ENCODE peak calls at places on chromosome 12, in seven cellular contexts. One of them, this sample, is unnamed.

GRCh38 chr12:117111386-117112267 is 12.4 kb upstream of the TESC start:
- DNase-seq in coronary artery: no peak
- DNase-seq in epithelial cell of esophagus: no peak
- DNase-seq in CD8-positive, alpha-beta T cell: no peak
- DNase-seq in HAP-1: no peak
- DNase-seq in GM23248: no peak
- DNase-seq in CD4-positive, CD25-positive, alpha-beta regulatory T cell: no peak
- DNase-seq in this sample: no peak

GRCh38 chr12:14567311-14568195 is at the start of gene PLBD1:
- DNase-seq in coronary artery: peak; percentile 73
- DNase-seq in epithelial cell of esophagus: peak; percentile 50
- DNase-seq in CD8-positive, alpha-beta T cell: peak; percentile 0
- DNase-seq in HAP-1: no peak
- DNase-seq in GM23248: peak; percentile 50
- DNase-seq in CD4-positive, CD25-positive, alpha-beta regulatory T cell: no peak
- DNase-seq in this sample: peak; percentile 41

GRCh38 chr12:26513357-26514043 is 318.1 kb downstream of the SSPN start:
- DNase-seq in coronary artery: no peak
- DNase-seq in epithelial cell of esophagus: no peak
- DNase-seq in CD8-positive, alpha-beta T cell: no peak
- DNase-seq in HAP-1: no peak
- DNase-seq in GM23248: no peak
- DNase-seq in CD4-positive, CD25-positive, alpha-beta regulatory T cell: no peak
- DNase-seq in this sample: no peak

GRCh38 chr12:121145221-121145620 is 12.5 kb downstream of the P2RX7 start:
- DNase-seq in coronary artery: no peak
- DNase-seq in epithelial cell of esophagus: peak; percentile 44
- DNase-seq in CD8-positive, alpha-beta T cell: no peak
- DNase-seq in HAP-1: no peak
- DNase-seq in GM23248: peak; percentile 52
- DNase-seq in CD4-positive, CD25-positive, alpha-beta regulatory T cell: no peak
- DNase-seq in this sample: no peak

GRCh38 chr12:98909749-98910148 is 264.7 kb downstream of the APAF1 start:
- DNase-seq in coronary artery: no peak
- DNase-seq in epithelial cell of esophagus: no peak
- DNase-seq in CD8-positive, alpha-beta T cell: no peak
- DNase-seq in HAP-1: no peak
- DNase-seq in GM23248: no peak
- DNase-seq in CD4-positive, CD25-positive, alpha-beta regulatory T cell: no peak
- DNase-seq in this sample: no peak

GRCh38 chr12:54579696-54580333 is 8.6 kb downstream of the PPP1R1A start:
- DNase-seq in coronary artery: peak; percentile 89
- DNase-seq in epithelial cell of esophagus: peak; percentile 74
- DNase-seq in CD8-positive, alpha-beta T cell: peak; percentile 75
- DNase-seq in HAP-1: peak; percentile 65
- DNase-seq in GM23248: peak; percentile 80
- DNase-seq in CD4-positive, CD25-positive, alpha-beta regulatory T cell: peak; percentile 68
- DNase-seq in this sample: peak; percentile 47

GRCh38 chr12:89382366-89382765 is 30.1 kb upstream of the DUSP6 start:
- DNase-seq in coronary artery: no peak
- DNase-seq in epithelial cell of esophagus: no peak
- DNase-seq in CD8-positive, alpha-beta T cell: no peak
- DNase-seq in HAP-1: no peak
- DNase-seq in GM23248: no peak
- DNase-seq in CD4-positive, CD25-positive, alpha-beta regulatory T cell: no peak
- DNase-seq in this sample: no peak

GRCh38 chr12:113385282-113385882 is 18.3 kb downstream of the SDS start:
- DNase-seq in coronary artery: no peak
- DNase-seq in epithelial cell of esophagus: no peak
- DNase-seq in CD8-positive, alpha-beta T cell: no peak
- DNase-seq in HAP-1: no peak
- DNase-seq in GM23248: no peak
- DNase-seq in CD4-positive, CD25-positive, alpha-beta regulatory T cell: no peak
- DNase-seq in this sample: no peak

GRCh38 chr12:132687211-132688164 is at the start of the genes POLE and PXMP2:
- DNase-seq in coronary artery: peak; percentile 96
- DNase-seq in epithelial cell of esophagus: peak; percentile 95
- DNase-seq in CD8-positive, alpha-beta T cell: peak; percentile 94
- DNase-seq in HAP-1: peak; percentile 95
- DNase-seq in GM23248: peak; percentile 97
- DNase-seq in CD4-positive, CD25-positive, alpha-beta regulatory T cell: peak; percentile 91
- DNase-seq in this sample: peak; percentile 98

GRCh38 chr12:113413488-113413939 is 8.7 kb upstream of the SDSL start:
- DNase-seq in coronary artery: no peak
- DNase-seq in epithelial cell of esophagus: peak; percentile 30
- DNase-seq in CD8-positive, alpha-beta T cell: no peak
- DNase-seq in HAP-1: no peak
- DNase-seq in GM23248: peak; percentile 45
- DNase-seq in CD4-positive, CD25-positive, alpha-beta regulatory T cell: no peak
- DNase-seq in this sample: no peak

GRCh38 chr12:64418209-64418608 is 14.0 kb downstream of the XPOT start:
- DNase-seq in coronary artery: no peak
- DNase-seq in epithelial cell of esophagus: no peak
- DNase-seq in CD8-positive, alpha-beta T cell: no peak
- DNase-seq in HAP-1: no peak
- DNase-seq in GM23248: no peak
- DNase-seq in CD4-positive, CD25-positive, alpha-beta regulatory T cell: no peak
- DNase-seq in this sample: no peak

GRCh38 chr12:132211326-132211725 is 67.1 kb downstream of the NOC4L start:
- DNase-seq in coronary artery: no peak
- DNase-seq in epithelial cell of esophagus: no peak
- DNase-seq in CD8-positive, alpha-beta T cell: no peak
- DNase-seq in HAP-1: no peak
- DNase-seq in GM23248: no peak
- DNase-seq in CD4-positive, CD25-positive, alpha-beta regulatory T cell: no peak
- DNase-seq in this sample: no peak

GRCh38 chr12:101642115-101643067 is 47.6 kb downstream of the MYBPC1 start:
- DNase-seq in coronary artery: no peak
- DNase-seq in epithelial cell of esophagus: peak; percentile 35
- DNase-seq in CD8-positive, alpha-beta T cell: no peak
- DNase-seq in HAP-1: no peak
- DNase-seq in GM23248: no peak
- DNase-seq in CD4-positive, CD25-positive, alpha-beta regulatory T cell: no peak
- DNase-seq in this sample: no peak

GRCh38 chr12:111580737-111581136 is 18.4 kb downstream of the ATXN2 start:
- DNase-seq in coronary artery: no peak
- DNase-seq in epithelial cell of esophagus: no peak
- DNase-seq in CD8-positive, alpha-beta T cell: no peak
- DNase-seq in HAP-1: no peak
- DNase-seq in GM23248: no peak
- DNase-seq in CD4-positive, CD25-positive, alpha-beta regulatory T cell: no peak
- DNase-seq in this sample: no peak

GRCh38 chr12:62716037-62716436 is 218.9 kb downstream of the PPM1H start:
- DNase-seq in coronary artery: no peak
- DNase-seq in epithelial cell of esophagus: no peak
- DNase-seq in CD8-positive, alpha-beta T cell: no peak
- DNase-seq in HAP-1: no peak
- DNase-seq in GM23248: no peak
- DNase-seq in CD4-positive, CD25-positive, alpha-beta regulatory T cell: no peak
- DNase-seq in this sample: no peak

GRCh38 chr12:117966511-117966910 is 2.3 kb downstream of the KSR2 start:
- DNase-seq in coronary artery: no peak
- DNase-seq in epithelial cell of esophagus: no peak
- DNase-seq in CD8-positive, alpha-beta T cell: no peak
- DNase-seq in HAP-1: no peak
- DNase-seq in GM23248: no peak
- DNase-seq in CD4-positive, CD25-positive, alpha-beta regulatory T cell: no peak
- DNase-seq in this sample: no peak

GRCh38 chr12:96194901-96195844 is 998 bp downstream of the ELK3 start:
- DNase-seq in coronary artery: peak; percentile 72
- DNase-seq in epithelial cell of esophagus: peak; percentile 91
- DNase-seq in CD8-positive, alpha-beta T cell: peak; percentile 45
- DNase-seq in HAP-1: peak; percentile 31
- DNase-seq in GM23248: peak; percentile 93
- DNase-seq in CD4-positive, CD25-positive, alpha-beta regulatory T cell: peak; percentile 70
- DNase-seq in this sample: peak; percentile 57

GRCh38 chr12:109677323-109677722 is 36.3 kb upstream of the FAM222A start:
- DNase-seq in coronary artery: no peak
- DNase-seq in epithelial cell of esophagus: no peak
- DNase-seq in CD8-positive, alpha-beta T cell: no peak
- DNase-seq in HAP-1: no peak
- DNase-seq in GM23248: no peak
- DNase-seq in CD4-positive, CD25-positive, alpha-beta regulatory T cell: no peak
- DNase-seq in this sample: no peak

GRCh38 chr12:14777271-14777670 is 26.0 kb downstream of the WBP11 start:
- DNase-seq in coronary artery: no peak
- DNase-seq in epithelial cell of esophagus: peak; percentile 79
- DNase-seq in CD8-positive, alpha-beta T cell: no peak
- DNase-seq in HAP-1: no peak
- DNase-seq in GM23248: peak; percentile 44
- DNase-seq in CD4-positive, CD25-positive, alpha-beta regulatory T cell: no peak
- DNase-seq in this sample: no peak

GRCh38 chr12:123431951-123432886 is 4.3 kb downstream of the RILPL2 start:
- DNase-seq in coronary artery: no peak
- DNase-seq in epithelial cell of esophagus: peak; percentile 64
- DNase-seq in CD8-positive, alpha-beta T cell: no peak
- DNase-seq in HAP-1: no peak
- DNase-seq in GM23248: peak; percentile 35
- DNase-seq in CD4-positive, CD25-positive, alpha-beta regulatory T cell: no peak
- DNase-seq in this sample: no peak

GRCh38 chr12:121127501-121127900 is 5.2 kb upstream of the P2RX7 start:
- DNase-seq in coronary artery: no peak
- DNase-seq in epithelial cell of esophagus: no peak
- DNase-seq in CD8-positive, alpha-beta T cell: no peak
- DNase-seq in HAP-1: no peak
- DNase-seq in GM23248: no peak
- DNase-seq in CD4-positive, CD25-positive, alpha-beta regulatory T cell: no peak
- DNase-seq in this sample: no peak

GRCh38 chr12:103901518-103902173 is 28.6 kb upstream of the HSP90B1 start:
- DNase-seq in coronary artery: no peak
- DNase-seq in epithelial cell of esophagus: no peak
- DNase-seq in CD8-positive, alpha-beta T cell: peak; percentile 27
- DNase-seq in HAP-1: no peak
- DNase-seq in GM23248: no peak
- DNase-seq in CD4-positive, CD25-positive, alpha-beta regulatory T cell: peak; percentile 80
- DNase-seq in this sample: no peak

GRCh38 chr12:25723286-25723685 is 170.2 kb upstream of the LMNTD1 start:
- DNase-seq in coronary artery: no peak
- DNase-seq in epithelial cell of esophagus: peak; percentile 4
- DNase-seq in CD8-positive, alpha-beta T cell: no peak
- DNase-seq in HAP-1: no peak
- DNase-seq in GM23248: peak; percentile 64
- DNase-seq in CD4-positive, CD25-positive, alpha-beta regulatory T cell: no peak
- DNase-seq in this sample: no peak

GRCh38 chr12:118549506-118550109 is 173.3 kb downstream of the SUDS3 start:
- DNase-seq in coronary artery: no peak
- DNase-seq in epithelial cell of esophagus: no peak
- DNase-seq in CD8-positive, alpha-beta T cell: no peak
- DNase-seq in HAP-1: no peak
- DNase-seq in GM23248: no peak
- DNase-seq in CD4-positive, CD25-positive, alpha-beta regulatory T cell: no peak
- DNase-seq in this sample: no peak

GRCh38 chr12:26247873-26248272 is 52.5 kb downstream of the SSPN start:
- DNase-seq in coronary artery: no peak
- DNase-seq in epithelial cell of esophagus: no peak
- DNase-seq in CD8-positive, alpha-beta T cell: no peak
- DNase-seq in HAP-1: no peak
- DNase-seq in GM23248: no peak
- DNase-seq in CD4-positive, CD25-positive, alpha-beta regulatory T cell: no peak
- DNase-seq in this sample: no peak

GRCh38 chr12:97530237-97530636 is 67.6 kb downstream of the RMST start:
- DNase-seq in coronary artery: no peak
- DNase-seq in epithelial cell of esophagus: no peak
- DNase-seq in CD8-positive, alpha-beta T cell: no peak
- DNase-seq in HAP-1: no peak
- DNase-seq in GM23248: no peak
- DNase-seq in CD4-positive, CD25-positive, alpha-beta regulatory T cell: no peak
- DNase-seq in this sample: no peak
- H3K4me3 ChIP-seq in coronary artery: no peak overlapping the region
- H3K4me3 ChIP-seq in epithelial cell of esophagus: no peak overlapping the region
- H3K4me3 ChIP-seq in CD8-positive, alpha-beta T cell: no peak overlapping the region
- H3K4me3 ChIP-seq in HAP-1: no peak overlapping the region
- H3K4me3 ChIP-seq in GM23248: no peak overlapping the region
- H3K4me3 ChIP-seq in CD4-positive, CD25-positive, alpha-beta regulatory T cell: no peak overlapping the region
- H3K4me3 ChIP-seq in this sample: no peak overlapping the region

GRCh38 chr12:67515679-67516363 is 132.7 kb upstream of the DYRK2 start:
- DNase-seq in coronary artery: no peak
- DNase-seq in epithelial cell of esophagus: no peak
- DNase-seq in CD8-positive, alpha-beta T cell: peak; percentile 37
- DNase-seq in HAP-1: no peak
- DNase-seq in GM23248: no peak
- DNase-seq in CD4-positive, CD25-positive, alpha-beta regulatory T cell: peak; percentile 77
- DNase-seq in this sample: peak; percentile 26
- H3K4me3 ChIP-seq in coronary artery: no peak overlapping the region
- H3K4me3 ChIP-seq in epithelial cell of esophagus: no peak overlapping the region
- H3K4me3 ChIP-seq in CD8-positive, alpha-beta T cell: no peak overlapping the region
- H3K4me3 ChIP-seq in HAP-1: no peak overlapping the region
- H3K4me3 ChIP-seq in GM23248: no peak overlapping the region
- H3K4me3 ChIP-seq in CD4-positive, CD25-positive, alpha-beta regulatory T cell: peak overlapping the region; percentile 65
- H3K4me3 ChIP-seq in this sample: no peak overlapping the region

GRCh38 chr12:59084758-59085383 is 164.6 kb upstream of the LRIG3 start:
- DNase-seq in coronary artery: no peak
- DNase-seq in epithelial cell of esophagus: no peak
- DNase-seq in CD8-positive, alpha-beta T cell: no peak
- DNase-seq in HAP-1: no peak
- DNase-seq in GM23248: peak; percentile 65
- DNase-seq in CD4-positive, CD25-positive, alpha-beta regulatory T cell: no peak
- DNase-seq in this sample: no peak
- H3K4me3 ChIP-seq in coronary artery: peak overlapping the region; percentile 19
- H3K4me3 ChIP-seq in epithelial cell of esophagus: no peak overlapping the region
- H3K4me3 ChIP-seq in CD8-positive, alpha-beta T cell: no peak overlapping the region
- H3K4me3 ChIP-seq in HAP-1: no peak overlapping the region
- H3K4me3 ChIP-seq in GM23248: peak overlapping the region; percentile 46
- H3K4me3 ChIP-seq in CD4-positive, CD25-positive, alpha-beta regulatory T cell: no peak overlapping the region
- H3K4me3 ChIP-seq in this sample: no peak overlapping the region

GRCh38 chr12:124919646-124920352 is 5.3 kb upstream of the UBC start:
- DNase-seq in coronary artery: no peak
- DNase-seq in epithelial cell of esophagus: peak; percentile 93
- DNase-seq in CD8-positive, alpha-beta T cell: no peak
- DNase-seq in HAP-1: no peak
- DNase-seq in GM23248: peak; percentile 81
- DNase-seq in CD4-positive, CD25-positive, alpha-beta regulatory T cell: peak; percentile 63
- DNase-seq in this sample: peak; percentile 69
- H3K4me3 ChIP-seq in coronary artery: no peak overlapping the region
- H3K4me3 ChIP-seq in epithelial cell of esophagus: peak overlapping the region; percentile 0
- H3K4me3 ChIP-seq in CD8-positive, alpha-beta T cell: no peak overlapping the region
- H3K4me3 ChIP-seq in HAP-1: no peak overlapping the region
- H3K4me3 ChIP-seq in GM23248: peak overlapping the region; percentile 36
- H3K4me3 ChIP-seq in CD4-positive, CD25-positive, alpha-beta regulatory T cell: peak overlapping the region; percentile 99
- H3K4me3 ChIP-seq in this sample: peak overlapping the region; percentile 55

DNA sequence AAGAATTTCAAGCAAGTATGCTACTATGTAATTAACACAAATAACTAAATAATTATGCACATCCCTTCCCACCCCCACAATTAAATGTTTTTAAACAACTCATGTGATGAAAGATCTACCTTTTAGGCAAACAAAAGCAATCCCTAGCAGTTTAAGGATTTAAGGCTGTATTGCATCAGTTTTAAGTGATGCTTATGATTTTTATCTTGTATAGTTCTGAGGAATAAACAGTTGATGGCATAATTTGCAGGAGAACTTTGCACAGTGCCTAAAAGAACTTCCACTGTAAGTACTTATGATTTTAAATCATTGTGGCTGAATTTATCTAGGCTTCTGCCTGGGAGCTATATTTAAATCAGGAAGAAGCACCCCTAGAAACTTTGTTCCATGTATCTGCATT is 388.7 kb downstream of the BCAT1 start:
- DNase-seq in coronary artery: no peak
- DNase-seq in epithelial cell of esophagus: no peak
- DNase-seq in CD8-positive, alpha-beta T cell: no peak
- DNase-seq in HAP-1: no peak
- DNase-seq in GM23248: no peak
- DNase-seq in CD4-positive, CD25-positive, alpha-beta regulatory T cell: no peak
- DNase-seq in this sample: no peak
- H3K4me3 ChIP-seq in coronary artery: peak overlapping the region; percentile 83
- H3K4me3 ChIP-seq in epithelial cell of esophagus: no peak overlapping the region
- H3K4me3 ChIP-seq in CD8-positive, alpha-beta T cell: no peak overlapping the region
- H3K4me3 ChIP-seq in HAP-1: peak overlapping the region; percentile 75
- H3K4me3 ChIP-seq in GM23248: no peak overlapping the region
- H3K4me3 ChIP-seq in CD4-positive, CD25-positive, alpha-beta regulatory T cell: no peak overlapping the region
- H3K4me3 ChIP-seq in this sample: no peak overlapping the region

This sample was measured in GM06990.